ENCODE peak calls at places on chromosome 21, in eight cellular contexts. D is tibial artery; K is NCI-H1105 treated with DMSO at 0.1 percent for 48 hours; N is HuH-7.5; G is activated CD8-positive, alpha-beta memory T cell treated with anti-CD3 and anti-CD28 coated beads, Interleukin-2, amount 50 U/mL, for 48 hours; T is ecto neural progenitor cell; I is naive thymus-derived CD8-positive, alpha-beta T cell; R is NCI-H446 treated with DMSO at 0.1 percent for 48 hours. F is an unnamed sample.

GRCh38 chr21:41786521-41786987 is 19.7 kb upstream of the RIPK4 start:
- DNase-seq in D (no peak), K (no peak), N (no peak), G (no peak), T (no peak), I (no peak), R (no peak), F (no peak)

GRCh38 chr21:39969691-39970364 is 102.6 kb downstream of the PCP4 start:
- DNase-seq in D (no peak), K (no peak), N (no peak), G (no peak), T (no peak), I (no peak), R (no peak), F (no peak)

GRCh38 chr21:37658994-37659458 is 257.2 kb downstream of the KCNJ6 start:
- DNase-seq in D (peak), K (no peak), N (no peak), G (no peak), T (no peak), I (no peak), R (peak), F (no peak)

GRCh38 chr21:42833859-42834729 is 45.2 kb downstream of the WDR4 start:
- DNase-seq in D (no peak), K (no peak), N (no peak), G (peak), T (no peak), I (no peak), R (no peak), F (peak)

GRCh38 chr21:26842976-26843911 is 2.0 kb downstream of the ADAMTS1 start:
- DNase-seq in D (peak), K (no peak), N (peak), G (peak), T (peak), I (no peak), R (peak), F (peak)

GRCh38 chr21:40788635-40789034 is 58.3 kb downstream of the DSCAM start:
- DNase-seq in D (no peak), K (no peak), N (no peak), G (no peak), T (no peak), I (no peak), R (no peak), F (no peak)

GRCh38 chr21:41429305-41429704 is 3.3 kb downstream of the MX1 start:
- DNase-seq in D (no peak), K (no peak), N (no peak), G (peak), T (no peak), I (no peak), R (no peak), F (no peak)

GRCh38 chr21:37366488-37367300 is at the start of gene DYRK1A:
- DNase-seq in D (peak), K (peak), N (peak), G (peak), T (peak), I (peak), R (peak), F (peak)

GRCh38 chr21:38282921-38283320 is 26.1 kb downstream of the KCNJ15 start:
- DNase-seq in D (no peak), K (no peak), N (no peak), G (no peak), T (no peak), I (no peak), R (no peak), F (no peak)

GRCh38 chr21:34762761-34763160 is 94.0 kb downstream of the CLIC6 start:
- DNase-seq in D (no peak), K (no peak), N (no peak), G (no peak), T (peak), I (no peak), R (no peak), F (no peak)

GRCh38 chr21:27569831-27570230 is 602.9 kb upstream of the ADAMTS5 start:
- DNase-seq in D (no peak), K (no peak), N (no peak), G (no peak), T (no peak), I (no peak), R (no peak), F (no peak)

GRCh38 chr21:46095106-46095719 is 2.7 kb upstream of the COL6A2 start:
- DNase-seq in D (no peak), K (no peak), N (no peak), G (peak), T (peak), I (no peak), R (no peak), F (peak)

GRCh38 chr21:26194811-26195251 is 24.3 kb upstream of the APP start:
- DNase-seq in D (no peak), K (no peak), N (no peak), G (no peak), T (no peak), I (no peak), R (no peak), F (no peak)

GRCh38 chr21:42161957-42162681 is 56.8 kb upstream of the ABCG1 start:
- DNase-seq in D (no peak), K (no peak), N (no peak), G (peak), T (no peak), I (no peak), R (no peak), F (peak)

GRCh38 chr21:36428789-36429671 is 43.8 kb downstream of the CHAF1B start:
- DNase-seq in D (no peak), K (peak), N (no peak), G (no peak), T (no peak), I (no peak), R (no peak), F (no peak)

GRCh38 chr21:27495836-27496235 is 528.9 kb upstream of the ADAMTS5 start:
- DNase-seq in D (no peak), K (no peak), N (no peak), G (no peak), T (no peak), I (no peak), R (no peak), F (no peak)

GRCh38 chr21:45347712-45348477 is 57.1 kb upstream of the COL18A1 start:
- DNase-seq in D (no peak), K (no peak), N (no peak), G (no peak), T (no peak), I (no peak), R (no peak), F (no peak)

GRCh38 chr21:35925497-35925896 is 134.8 kb downstream of the SETD4 start:
- DNase-seq in D (no peak), K (no peak), N (no peak), G (no peak), T (no peak), I (no peak), R (no peak), F (no peak)

GRCh38 chr21:38768385-38769071 is 37.2 kb upstream of the ETS2 start:
- DNase-seq in D (no peak), K (no peak), N (no peak), G (peak), T (no peak), I (no peak), R (no peak), F (no peak)

GRCh38 chr21:26169611-26170470 is 729 bp downstream of the APP start:
- DNase-seq in D (peak), K (peak), N (peak), G (peak), T (peak), I (peak), R (peak), F (peak)

F was measured in mesenteric fat pad.